ENCODE peak calls at places on chromosomes 4 and X, in five cellular contexts. W is activated T-helper 1 cell treated with Interleukin-2 at 50 U/mL for 16 hours; R is glutamatergic neuron; C is EH; V is activated CD4-positive, alpha-beta T cell treated with anti-CD3 and anti-CD28 coated beads, Interleukin-2, amount 50 U/mL, for 4 hours. O is an unnamed sample.

GRCh38 chr4:138078264-138078663 is 163.9 kb downstream of the SLC7A11 start:
- DNase-seq in W (no peak), R (no peak), C (no peak), V (no peak), O (no peak)

GRCh38 chrX:8314881-8315280 is 143.8 kb upstream of the VCX2 start:
- DNase-seq in W (no peak), R (no peak), C (no peak), V (no peak), O (no peak)

GRCh38 chrX:63350551-63350950 is 581 bp downstream of the SPIN4 start:
- DNase-seq in W (no peak), R (peak; percentile 13), C (peak; percentile 29), V (peak; percentile 1), O (peak; percentile 45)

GRCh38 chrX:67543818-67544217 is at the start of gene AR:
- DNase-seq in W (no peak), R (peak; percentile 50), C (peak; percentile 81), V (no peak), O (no peak)

GRCh38 chr4:154073107-154073817 is 284.4 kb upstream of the SFRP2 start:
- DNase-seq in W (no peak), R (no peak), C (peak; percentile 71), V (no peak), O (no peak)

GRCh38 chrX:18984381-18985185 is 669 bp upstream of the PHKA2 start:
- DNase-seq in W (peak; percentile 75), R (peak; percentile 75), C (peak; percentile 77), V (peak; percentile 83), O (peak; percentile 81)

GRCh38 chrX:8306296-8306975 is 135.4 kb upstream of the VCX2 start:
- DNase-seq in W (no peak), R (no peak), C (no peak), V (no peak), O (no peak)

GRCh38 chr4:183132865-183133264 is 33.8 kb downstream of the WWC2 start:
- DNase-seq in W (no peak), R (no peak), C (no peak), V (no peak), O (no peak)

GRCh38 chr4:143291334-143291733 is 45.3 kb upstream of the GAB1 start:
- DNase-seq in W (no peak), R (no peak), C (no peak), V (no peak), O (no peak)

O was measured in WERI-Rb-1.